ENCODE peak calls at places on chromosomes 16 and 17, in nine cellular contexts. B is GM13976, Z is IMR-90, W is colonic mucosa, Y is MCF 10A, L is activated B cell treated with CpG ODN at 0.5 μM for 24 hours, P is psoas muscle, T is breast epithelium, A is A549. N is an unnamed sample.

GRCh38 chr17:77107506-77108433 is 33.0 kb upstream of the SEC14L1 start:
- DNase-seq in Y (no peak), Z (peak; percentile 39), P (no peak), T (no peak), B (peak; percentile 76), L (peak; percentile 55), W (no peak), A (no peak), N (peak; percentile 79)

GRCh38 chr17:258045-258734 is 76.7 kb upstream of the DOC2B start:
- DNase-seq in T (peak; percentile 14), Y (no peak), L (no peak), P (no peak), A (no peak), Z (no peak), B (no peak), W (peak; percentile 15), N (no peak)

GRCh38 chr16:14186007-14186953 is 115.2 kb downstream of the MRTFB start:
- DNase-seq in Y (peak; percentile 18), P (peak; percentile 24), Z (peak; percentile 79), A (no peak), B (no peak), T (no peak), W (no peak), L (no peak), N (no peak)

GRCh38 chr16:23362460-23363317 is 60.6 kb downstream of the SCNN1B start:
- DNase-seq in W (peak; percentile 92), B (no peak), L (no peak), Y (peak; percentile 95), T (peak; percentile 86), Z (no peak), P (no peak), A (no peak), N (no peak)

GRCh38 chr17:33049781-33050414 is 58.3 kb downstream of the SPACA3 start:
- DNase-seq in W (peak; percentile 68), T (no peak), Z (peak; percentile 48), B (peak; percentile 75), A (peak; percentile 76), L (no peak), P (no peak), Y (peak; percentile 79), N (peak; percentile 61)

GRCh38 chr17:44599298-44600175 is 42.3 kb downstream of the FZD2 start:
- DNase-seq in W (peak; percentile 55), T (no peak), P (peak; percentile 36), Y (peak; percentile 21), Z (peak; percentile 99), B (no peak), L (no peak), A (peak; percentile 87), N (no peak)

GRCh38 chr17:63945851-63946439 is 13.8 kb upstream of the CD79B start:
- DNase-seq in W (no peak), T (no peak), Y (no peak), A (no peak), L (peak; percentile 61), B (peak; percentile 78), P (no peak), Z (no peak), N (peak; percentile 74)

GRCh38 chr17:48560452-48560817 is 15.5 kb upstream of the HOXB2 start:
- DNase-seq in Y (no peak), B (no peak), L (no peak), W (no peak), T (no peak), Z (no peak), A (no peak), P (no peak), N (no peak)

GRCh38 chr17:31373150-31374082 is 18.1 kb upstream of the RAB11FIP4 start:
- DNase-seq in B (no peak), Z (peak; percentile 71), P (no peak), L (no peak), Y (peak; percentile 70), W (no peak), T (no peak), A (no peak), N (peak; percentile 35)

GRCh38 chr17:65370669-65371126 is 190.8 kb downstream of the AXIN2 start:
- DNase-seq in Y (no peak), P (no peak), T (no peak), A (no peak), Z (no peak), W (peak; percentile 92), B (no peak), L (no peak), N (no peak)

GRCh38 chr17:68310141-68310540 is 18.8 kb downstream of the ARSG start:
- DNase-seq in Z (no peak), P (no peak), B (no peak), T (no peak), L (no peak), Y (peak; percentile 41), W (no peak), A (no peak), N (no peak)

GRCh38 chr17:50034504-50035364 is 21.2 kb upstream of the ITGA3 start:
- DNase-seq in T (no peak), Z (no peak), Y (no peak), W (no peak), P (no peak), B (no peak), A (no peak), L (no peak), N (no peak)

GRCh38 chr17:76709077-76709950 is 1.5 kb downstream of the MXRA7 start:
- DNase-seq in Y (peak; percentile 58), T (no peak), B (no peak), P (peak; percentile 87), W (peak; percentile 70), Z (peak; percentile 99), A (no peak), L (no peak), N (no peak)

GRCh38 chr17:17774009-17774881 is 62.5 kb downstream of the SREBF1 start:
- DNase-seq in Y (peak; percentile 86), T (peak; percentile 73), P (peak; percentile 67), W (peak; percentile 85), B (no peak), L (no peak), Z (peak; percentile 52), A (peak; percentile 39), N (no peak)

GRCh38 chr17:1999557-2000251 is 25.4 kb downstream of the RTN4RL1 start:
- DNase-seq in B (no peak), Y (no peak), L (no peak), A (no peak), P (peak; percentile 60), Z (peak; percentile 19), W (peak; percentile 57), T (peak; percentile 79), N (no peak)

GRCh38 chr17:49496183-49496865 is 1.2 kb downstream of the NGFR start:
- DNase-seq in Y (peak; percentile 53), Z (peak; percentile 28), W (peak; percentile 76), A (peak; percentile 83), B (peak; percentile 92), L (peak; percentile 86), T (peak; percentile 79), P (peak; percentile 82), N (peak; percentile 95)

GRCh38 chr16:84116720-84117481 is at the start of gene MBTPS1:
- DNase-seq in L (peak; percentile 99), W (peak; percentile 98), P (peak; percentile 99), A (peak; percentile 94), Y (peak; percentile 98), T (peak; percentile 98), B (peak; percentile 98), Z (peak; percentile 97), N (peak; percentile 97)
- TF ChIP-seq CTCF in L (no peak), W (no peak), P (no peak), A (no peak), Y (no peak), T (no peak), B (no peak), Z (no peak), N (no peak)

GRCh38 chr16:67199011-67199807 is at the start of gene ELMO3:
- DNase-seq in Y (peak; percentile 71), W (peak; percentile 89), P (no peak), A (no peak), Z (no peak), L (no peak), B (peak; percentile 36), T (peak; percentile 76), N (no peak)
- TF ChIP-seq CTCF in Y (peak; percentile 47), W (peak; percentile 42), P (peak; percentile 29), A (no peak), Z (peak; percentile 33), L (no peak), B (no peak), T (no peak), N (no peak)

GRCh38 chr17:7403902-7404736 is at the start of gene TMEM256:
- DNase-seq in W (peak; percentile 99), Y (peak; percentile 99), P (peak; percentile 98), A (peak; percentile 98), T (peak; percentile 99), L (peak; percentile 82), Z (peak; percentile 99), B (peak; percentile 97), N (peak; percentile 97)
- TF ChIP-seq CTCF in W (no peak), Y (no peak), P (no peak), A (no peak), T (no peak), L (no peak), Z (no peak), B (no peak), N (no peak)

GRCh38 chr16:89442990-89443726 is 47.2 kb downstream of the ANKRD11 start:
- DNase-seq in L (no peak), Z (peak; percentile 75), W (peak; percentile 82), P (peak; percentile 55), B (no peak), A (peak; percentile 85), T (no peak), Y (peak; percentile 95), N (no peak)
- TF ChIP-seq CTCF in L (no peak), Z (peak; percentile 19), W (no peak), P (no peak), B (no peak), A (no peak), T (no peak), Y (peak; percentile 12), N (no peak)